ENCODE peak calls at places on chromosomes 13 and 19, in ten cellular contexts. U is adrenal gland; D is epithelial cell of esophagus; W is pancreas; V is prostate gland; K is CD4-positive, alpha-beta T cell; G is GM13977; X is heart right ventricle; P is WTC11; L is fibroblast of lung. Y is an unnamed sample.
A peak's percentile ranks its signal among the peaks of the same experiment; 100 is the strongest.

GRCh38 chr19:19050731-19051130 is 13.1 kb upstream of the SLC25A42 start:
- DNase-seq in L (no peak), W (no peak), P (no peak), G (no peak), V (no peak), D (peak; percentile 60), X (no peak), U (no peak), K (no peak), Y (no peak)

GRCh38 chr13:74929436-74929835 is 552.5 kb downstream of the TBC1D4 start:
- DNase-seq in U (no peak), W (no peak), V (no peak), P (no peak), G (no peak), X (no peak), L (peak; percentile 33), K (no peak), D (no peak), Y (no peak)

GRCh38 chr13:114279146-114279545 is 2.3 kb upstream of the UPF3A start:
- DNase-seq in U (no peak), D (no peak), X (no peak), L (no peak), P (no peak), K (no peak), G (no peak), V (no peak), W (no peak), Y (no peak)

GRCh38 chr13:31978021-31978420 is 53.6 kb upstream of the FRY start:
- DNase-seq in P (no peak), W (no peak), K (no peak), X (no peak), V (no peak), U (no peak), D (no peak), G (no peak), L (no peak), Y (no peak)

GRCh38 chr13:29943301-29944085 is 93.1 kb upstream of the UBL3 start:
- DNase-seq in X (no peak), G (no peak), W (no peak), L (no peak), U (no peak), P (no peak), D (no peak), K (no peak), V (no peak), Y (no peak)

GRCh38 chr19:12720851-12721655 is 2.7 kb downstream of the TNPO2 start:
- DNase-seq in K (no peak), D (peak; percentile 21), G (peak; percentile 52), P (peak; percentile 26), X (no peak), L (peak; percentile 22), W (no peak), V (no peak), U (no peak), Y (no peak)

GRCh38 chr19:9673912-9674668 is 810 bp downstream of the ZNF562 start:
- DNase-seq in D (peak; percentile 79), U (no peak), P (no peak), K (no peak), W (no peak), G (no peak), L (no peak), V (no peak), X (no peak), Y (no peak)

GRCh38 chr13:73259061-73259908 is 200.5 kb downstream of the KLF5 start:
- DNase-seq in K (no peak), L (peak; percentile 11), U (no peak), V (no peak), W (no peak), D (no peak), P (no peak), X (no peak), G (no peak), Y (no peak)

GRCh38 chr13:110525328-110526319 is 35.9 kb downstream of the RAB20 start:
- DNase-seq in L (no peak), G (peak; percentile 73), U (peak; percentile 85), X (peak; percentile 54), K (no peak), D (no peak), W (no peak), V (no peak), P (no peak), Y (no peak)

GRCh38 chr19:3945838-3946237 is 13.0 kb downstream of the NMRK2 start:
- DNase-seq in U (no peak), G (no peak), L (peak; percentile 16), X (no peak), V (no peak), D (no peak), W (no peak), P (no peak), K (no peak), Y (no peak)

DNA sequence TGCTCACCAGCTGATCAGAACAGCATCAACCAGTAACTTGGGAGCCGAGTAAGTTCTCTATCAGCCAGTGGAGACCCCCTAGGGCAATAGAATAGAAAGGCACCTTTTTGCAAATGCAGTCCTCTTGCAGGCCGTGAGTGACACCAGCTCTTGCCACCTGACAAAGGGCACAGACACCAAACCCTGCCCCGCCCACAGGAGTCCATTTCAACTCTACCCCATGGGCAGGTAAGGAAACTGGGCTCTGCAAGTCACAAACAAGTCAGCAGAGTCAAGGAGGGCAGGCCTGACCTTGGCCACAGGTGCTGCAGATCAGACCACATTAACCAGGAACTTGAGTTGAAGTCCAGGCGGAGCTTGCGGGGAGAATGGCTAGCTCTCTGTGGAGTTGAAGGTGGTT is 77.4 kb upstream of the SPATA13 start:
- DNase-seq in K (no peak), D (no peak), V (no peak), X (no peak), P (no peak), G (no peak), U (no peak), L (no peak), W (no peak), Y (no peak)
- TF ChIP-seq CTCF in K (no peak), D (no peak), V (no peak), X (no peak), P (no peak), G (no peak), U (no peak), L (no peak), W (no peak), Y (no peak)

GRCh38 chr19:15549581-15549980 is 41.3 kb downstream of the CYP4F22 start:
- DNase-seq in V (no peak), K (no peak), X (no peak), L (no peak), U (no peak), G (no peak), D (no peak), W (no peak), P (no peak), Y (no peak)

GRCh38 chr19:15548648-15549047 is 40.3 kb downstream of the CYP4F22 start:
- DNase-seq in G (no peak), W (no peak), X (no peak), D (no peak), P (no peak), L (no peak), K (no peak), V (no peak), U (no peak), Y (no peak)

GRCh38 chr19:15550273-15550672 is 41.9 kb downstream of the CYP4F22 start:
- DNase-seq in G (no peak), D (no peak), V (no peak), U (no peak), L (no peak), W (no peak), K (no peak), X (no peak), P (no peak), Y (no peak)

GRCh38 chr19:15551183-15552004 is 43.1 kb downstream of the CYP4F22 start:
- DNase-seq in P (peak; percentile 95), V (no peak), G (peak; percentile 62), L (peak; percentile 14), K (peak; percentile 59), U (no peak), D (no peak), W (peak; percentile 12), X (no peak), Y (no peak)

GRCh38 chr19:15550847-15551182 is 42.5 kb downstream of the CYP4F22 start:
- DNase-seq in X (no peak), W (no peak), D (no peak), V (no peak), P (peak; percentile 22), K (peak; percentile 13), U (no peak), L (no peak), G (no peak), Y (no peak)
- TF ChIP-seq CTCF in X (no peak), W (no peak), D (no peak), V (no peak), P (no peak), K (no peak), U (no peak), L (no peak), G (no peak), Y (no peak)

GRCh38 chr19:46021531-46022041 is 1.3 kb downstream of the PGLYRP1 start:
- DNase-seq in X (no peak), G (no peak), P (peak; percentile 61), L (no peak), K (no peak), V (peak; percentile 58), W (no peak), D (peak; percentile 57), U (no peak), Y (no peak)
- TF ChIP-seq CTCF in X (no peak), G (no peak), P (no peak), L (no peak), K (no peak), V (no peak), W (no peak), D (peak; percentile 36), U (no peak), Y (no peak)

DNA sequence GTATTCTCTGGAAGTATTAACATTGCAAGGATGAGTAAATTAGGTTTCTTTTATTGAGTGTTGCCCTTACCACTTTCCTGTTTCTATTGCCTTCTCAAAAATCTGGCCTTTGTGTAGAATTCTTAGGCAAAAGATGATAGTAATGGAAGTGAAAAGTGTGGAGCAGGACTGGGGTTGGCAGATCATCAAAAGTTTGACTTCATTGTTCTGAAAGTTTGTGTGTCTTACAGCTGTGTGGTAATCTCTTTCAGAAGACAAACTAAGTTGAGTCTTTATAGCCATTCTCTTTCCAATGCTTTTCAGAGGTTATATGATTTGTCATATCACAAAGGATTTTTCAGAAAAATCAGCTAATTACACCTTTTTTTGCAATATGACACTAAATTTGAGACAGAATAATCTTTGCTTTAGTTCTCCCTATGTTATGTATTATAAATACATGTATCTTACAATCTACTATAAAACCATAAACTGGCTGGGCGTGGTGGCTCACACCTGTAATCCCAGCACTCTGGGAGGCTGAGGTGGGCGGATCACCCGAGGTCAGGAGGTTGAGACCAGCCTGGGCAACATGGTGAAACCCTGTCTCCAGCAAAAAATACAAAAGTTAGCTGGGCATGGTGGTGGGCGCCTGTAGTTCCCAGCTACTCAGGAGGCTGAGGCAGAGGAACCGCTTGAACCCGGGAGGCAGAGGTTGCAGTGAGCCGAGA is 8.7 kb upstream of the KCNRG start:
- DNase-seq in L (peak; percentile 52), V (no peak), G (no peak), W (no peak), K (no peak), P (no peak), X (no peak), D (no peak), U (no peak), Y (no peak)
- TF ChIP-seq CTCF in L (no peak), V (no peak), G (no peak), W (no peak), K (no peak), P (no peak), X (no peak), D (no peak), U (no peak), Y (no peak)